ENCODE peak calls at places on chromosome 22, in eight cellular contexts. G is Calu3, K is GM12865, I is neural crest cell, C is foreskin fibroblast, D is WTC11, F is GM13976, U is lower lobe of right lung. O is an unnamed sample.

GRCh38 chr22:49487950-49488349 is 339.7 kb downstream of the BRD1 start:
- DNase-seq in U (no peak), F (no peak), G (peak; percentile 83), K (no peak), I (no peak), D (peak; percentile 71), C (no peak), O (no peak)

GRCh38 chr22:49925525-49926128 is 7.2 kb downstream of the CRELD2 start:
- DNase-seq in U (no peak), G (no peak), F (peak; percentile 80), C (no peak), K (peak; percentile 95), D (no peak), I (no peak), O (no peak)

GRCh38 chr22:47858773-47859306 is 1096.4 kb downstream of the TBC1D22A start:
- DNase-seq in I (no peak), D (no peak), G (no peak), C (no peak), K (no peak), F (no peak), U (no peak), O (no peak)

GRCh38 chr22:45082795-45083194 is 73.0 kb upstream of the PHF21B start:
- DNase-seq in D (peak; percentile 72), F (peak; percentile 53), K (no peak), C (no peak), I (peak; percentile 16), U (no peak), G (peak; percentile 48), O (no peak)

GRCh38 chr22:49966716-49967332 is 6.3 kb downstream of the PIM3 start:
- DNase-seq in D (peak; percentile 13), G (no peak), U (peak; percentile 87), F (no peak), I (peak; percentile 8), C (peak; percentile 56), K (no peak), O (no peak)

GRCh38 chr22:17241571-17242310 is 22.5 kb upstream of the ADA2 start:
- DNase-seq in D (no peak), I (no peak), K (peak; percentile 35), C (no peak), F (no peak), G (no peak), U (no peak), O (no peak)

GRCh38 chr22:30754971-30755759 is 60.5 kb downstream of the OSBP2 start:
- DNase-seq in F (peak; percentile 83), G (peak; percentile 68), C (peak; percentile 74), U (no peak), I (peak; percentile 26), K (peak; percentile 89), D (peak; percentile 66), O (peak; percentile 77)

GRCh38 chr22:46446799-46447198 is 90.6 kb downstream of the CELSR1 start:
- DNase-seq in D (no peak), U (no peak), F (no peak), I (no peak), K (no peak), C (no peak), G (no peak), O (peak; percentile 58)

GRCh38 chr22:35987487-35987886 is 41.1 kb downstream of the RBFOX2 start:
- DNase-seq in C (peak; percentile 59), F (no peak), G (no peak), U (no peak), K (no peak), I (no peak), D (no peak), O (no peak)

GRCh38 chr22:19213496-19214473 is 35.2 kb upstream of the SLC25A1 start:
- DNase-seq in C (peak; percentile 28), D (no peak), K (no peak), G (no peak), U (no peak), F (no peak), I (no peak), O (no peak)

GRCh38 chr22:45263790-45264269 is 20.9 kb upstream of the UPK3A start:
- DNase-seq in D (peak; percentile 73), F (peak; percentile 86), U (peak; percentile 77), I (peak; percentile 58), G (peak; percentile 81), K (peak; percentile 88), C (peak; percentile 81), O (no peak)

GRCh38 chr22:50695421-50696250 is 23.0 kb downstream of the SHANK3 start:
- DNase-seq in D (peak; percentile 5), K (no peak), F (no peak), I (no peak), C (no peak), U (peak; percentile 30), G (no peak), O (no peak)

GRCh38 chr22:25777870-25778269 is 35.9 kb downstream of the MYO18B start:
- DNase-seq in D (no peak), F (peak; percentile 66), K (peak; percentile 60), I (peak; percentile 14), G (peak; percentile 46), C (peak; percentile 38), U (no peak), O (no peak)
- TF ChIP-seq CTCF in D (no peak), F (peak; percentile 2), K (no peak), I (peak; percentile 42), G (peak; percentile 27), C (peak; percentile 30), U (peak; percentile 22), O (peak; percentile 29)

GRCh38 chr22:43483669-43484068 is 71.9 kb downstream of the MPPED1 start:
- DNase-seq in K (no peak), G (no peak), I (no peak), F (no peak), D (no peak), C (no peak), U (no peak), O (no peak)

GRCh38 chr22:43479962-43480361 is 68.1 kb downstream of the MPPED1 start:
- DNase-seq in I (no peak), D (no peak), F (no peak), C (no peak), U (no peak), G (no peak), K (no peak), O (no peak)

GRCh38 chr22:43482310-43482625 is 70.5 kb downstream of the MPPED1 start:
- DNase-seq in K (no peak), D (no peak), C (no peak), G (no peak), F (no peak), U (no peak), I (no peak), O (no peak)

GRCh38 chr22:43483266-43483665 is 71.5 kb downstream of the MPPED1 start:
- DNase-seq in D (no peak), I (no peak), G (no peak), C (no peak), K (no peak), F (no peak), U (no peak), O (no peak)

GRCh38 chr22:43481528-43482309 is 69.9 kb downstream of the MPPED1 start:
- DNase-seq in K (peak; percentile 29), G (no peak), I (no peak), F (no peak), D (no peak), C (no peak), U (no peak), O (no peak)
- TF ChIP-seq CTCF in K (peak; percentile 24), G (no peak), I (peak; percentile 38), F (peak; percentile 6), D (no peak), C (no peak), U (no peak), O (peak; percentile 31)

GRCh38 chr22:39940757-39941305 is 19.4 kb upstream of the TMA7B start:
- DNase-seq in G (no peak), K (peak; percentile 38), F (peak; percentile 41), U (no peak), C (no peak), I (no peak), D (no peak), O (no peak)

GRCh38 chr22:39943941-39944624 is 16.1 kb upstream of the TMA7B start:
- DNase-seq in C (no peak), I (no peak), U (no peak), D (no peak), G (no peak), K (no peak), F (no peak), O (no peak)

GRCh38 chr22:39943366-39943765 is 16.8 kb upstream of the TMA7B start:
- DNase-seq in I (no peak), D (peak; percentile 70), U (no peak), K (peak; percentile 32), G (no peak), C (no peak), F (no peak), O (no peak)

GRCh38 chr22:39941661-39942060 is 18.5 kb upstream of the TMA7B start:
- DNase-seq in C (no peak), G (no peak), I (no peak), K (no peak), F (no peak), D (no peak), U (no peak), O (no peak)

DNA sequence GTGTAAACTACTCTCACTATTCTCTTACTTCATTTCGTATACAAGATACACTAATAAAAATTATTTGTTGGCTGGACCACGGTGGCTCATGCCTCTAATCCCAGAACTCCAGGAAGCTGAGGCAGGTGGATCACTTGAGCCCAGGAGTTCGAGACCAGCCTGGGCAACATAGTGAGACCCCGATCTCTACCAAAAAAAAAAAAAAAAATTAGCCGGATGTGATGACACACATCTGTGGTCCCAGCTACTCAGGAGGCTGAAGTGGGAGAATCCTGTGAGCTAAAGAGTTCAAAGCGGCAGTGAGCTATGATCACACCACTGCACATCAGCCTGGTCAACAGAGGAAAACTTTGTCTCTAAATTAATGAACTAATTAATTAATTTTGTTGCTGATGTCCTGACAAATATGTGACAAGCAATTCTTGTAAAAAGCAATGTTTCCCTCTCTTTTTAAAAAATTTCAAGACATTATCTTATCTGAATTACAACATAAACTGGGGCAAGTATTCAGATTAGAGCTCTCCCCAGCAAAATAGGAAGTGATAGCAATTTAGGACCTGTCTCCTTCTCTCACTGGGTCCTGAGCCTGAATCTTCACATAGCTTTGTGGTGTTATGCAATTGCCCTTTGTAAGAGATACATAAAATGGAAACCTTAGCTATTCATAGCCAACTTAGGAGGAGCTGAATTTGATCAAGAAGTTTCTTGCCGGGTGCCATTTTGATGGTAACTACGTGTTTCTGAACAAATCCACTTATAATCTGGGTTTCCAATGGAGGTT is 17.6 kb upstream of the TMA7B start:
- DNase-seq in U (no peak), I (no peak), K (no peak), D (no peak), C (no peak), G (no peak), F (no peak), O (no peak)
- TF ChIP-seq CTCF in U (no peak), I (no peak), K (no peak), D (no peak), C (no peak), G (no peak), F (no peak), O (no peak)

DNA sequence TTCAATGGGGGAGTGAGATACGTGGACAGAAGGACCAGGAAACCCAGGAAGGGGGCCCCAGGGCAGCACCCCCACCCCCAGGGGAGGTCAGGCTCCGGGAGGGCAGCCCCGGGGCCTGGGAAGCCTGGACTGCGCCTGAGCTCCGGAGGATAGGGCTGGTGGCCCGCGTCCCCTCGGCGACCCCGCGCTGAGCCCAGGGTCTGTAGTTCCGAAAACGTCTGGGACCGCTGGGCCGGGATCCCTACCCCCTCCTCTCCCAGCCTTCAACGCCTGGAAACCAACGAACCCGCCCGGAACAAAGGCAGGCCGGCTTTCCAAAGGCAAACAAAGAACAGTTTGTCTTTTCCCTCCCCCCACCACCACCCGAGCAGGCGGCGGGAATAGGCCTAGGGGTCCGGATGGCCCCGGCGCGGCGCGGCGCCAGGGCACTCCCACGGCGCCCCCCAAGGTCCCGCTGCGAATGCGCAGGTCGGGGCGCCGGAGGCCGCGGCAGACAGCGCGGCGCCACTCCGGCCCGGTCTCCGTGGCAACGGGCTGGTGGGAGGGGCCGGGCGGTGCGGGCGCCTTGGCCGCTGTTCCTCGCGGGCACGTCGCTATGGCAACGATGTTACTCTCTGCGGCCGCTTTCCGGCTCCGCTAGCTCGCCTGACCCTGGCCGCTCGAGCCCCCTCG is 58.5 kb downstream of the IGLL1 start:
- DNase-seq in C (peak; percentile 84), G (peak; percentile 94), I (peak; percentile 93), K (peak; percentile 91), F (peak; percentile 92), U (peak; percentile 94), D (peak; percentile 92), O (peak; percentile 88)
- TF ChIP-seq CTCF in C (no peak), G (no peak), I (peak; percentile 31), K (peak; percentile 16), F (no peak), U (peak; percentile 25), D (no peak), O (peak; percentile 8)

O was measured in D721Med.